ENCODE peak calls at places on chromosomes 6 and 20, in ten cellular contexts. H is NCI-H774; O is NAMALWA; Y is fibroblast of the aortic adventitia; K is psoas muscle; R is activated CD4-positive, alpha-beta T cell treated with anti-CD3 and anti-CD28 coated beads, Interleukin-2, amount 10 ng/mL, durations not matched to agents 7 days and 5 days; E is sigmoid colon; X is retina; U is central memory CD4-positive, alpha-beta T cell; M is cerebellar cortex. C is an unnamed sample.

GRCh38 chr20:15012551-15012950 is 675.1 kb upstream of the FLRT3 start:
- DNase-seq in E (no peak), H (peak; percentile 6), Y (no peak), U (no peak), R (no peak), X (peak; percentile 79), O (no peak), M (no peak), K (no peak), C (peak; percentile 73)

GRCh38 chr6:110543106-110543505 is 66.7 kb upstream of the SLC22A16 start:
- DNase-seq in O (no peak), Y (no peak), M (no peak), U (no peak), K (no peak), H (peak; percentile 61), E (no peak), X (no peak), R (no peak), C (no peak)

GRCh38 chr20:36491901-36492617 is 49.3 kb upstream of the MYL9 start:
- DNase-seq in M (no peak), X (no peak), H (no peak), E (no peak), R (peak; percentile 74), K (no peak), O (no peak), Y (no peak), U (peak; percentile 60), C (no peak)

GRCh38 chr20:9981834-9982233 is 53.0 kb upstream of the ANKEF1 start:
- DNase-seq in E (no peak), U (no peak), O (no peak), H (no peak), Y (no peak), R (no peak), M (no peak), X (no peak), K (no peak), C (no peak)

GRCh38 chr6:13014551-13015378 is 298.2 kb downstream of the PHACTR1 start:
- DNase-seq in O (no peak), K (no peak), U (no peak), Y (no peak), M (peak; percentile 32), E (no peak), X (peak; percentile 68), H (no peak), R (no peak), C (no peak)

GRCh38 chr6:113405326-113406050 is 451.7 kb upstream of the MARCKS start:
- DNase-seq in R (no peak), Y (no peak), O (no peak), U (no peak), H (peak; percentile 77), X (no peak), K (no peak), M (no peak), E (no peak), C (no peak)

GRCh38 chr6:7166410-7167293 is 58.9 kb downstream of the RREB1 start:
- DNase-seq in M (no peak), E (no peak), Y (peak; percentile 40), O (no peak), H (no peak), U (no peak), X (no peak), R (no peak), K (no peak), C (no peak)

GRCh38 chr20:18973499-18974173 is 160.1 kb downstream of the SCP2D1 start:
- DNase-seq in K (peak; percentile 85), M (no peak), E (peak; percentile 91), R (no peak), O (no peak), X (no peak), H (no peak), U (no peak), Y (no peak), C (no peak)

GRCh38 chr20:58017237-58017969 is 211.1 kb downstream of the ANKRD60 start:
- DNase-seq in R (no peak), E (peak; percentile 82), Y (no peak), X (peak; percentile 93), H (no peak), O (no peak), M (peak; percentile 23), U (no peak), K (no peak), C (no peak)

GRCh38 chr20:53652859-53653520 is 59.4 kb upstream of the ZNF217 start:
- DNase-seq in U (no peak), Y (peak; percentile 26), E (no peak), K (no peak), O (peak; percentile 49), X (no peak), R (no peak), M (no peak), H (no peak), C (no peak)

GRCh38 chr20:17835941-17836861 is 132.4 kb downstream of the SNX5 start:
- DNase-seq in K (peak; percentile 90), M (no peak), R (no peak), H (no peak), E (peak; percentile 94), Y (peak; percentile 99), U (no peak), X (no peak), O (no peak), C (no peak)

GRCh38 chr6:36949636-36950035 is 4.9 kb upstream of the PI16 start:
- DNase-seq in H (no peak), R (no peak), O (no peak), K (no peak), E (no peak), Y (peak; percentile 41), X (no peak), U (no peak), M (no peak), C (no peak)

GRCh38 chr6:29011276-29011734 is 6.2 kb upstream of the ZNF311 start:
- DNase-seq in X (peak; percentile 87), R (peak; percentile 69), O (no peak), M (peak; percentile 54), H (peak; percentile 32), E (peak; percentile 76), Y (peak; percentile 63), U (peak; percentile 50), K (peak; percentile 55), C (no peak)

GRCh38 chr6:113825776-113826175 is 31.4 kb upstream of the MARCKS start:
- DNase-seq in H (no peak), R (no peak), X (peak; percentile 21), K (peak; percentile 91), Y (peak; percentile 86), U (no peak), O (no peak), E (peak; percentile 94), M (peak; percentile 33), C (peak; percentile 24)

C was measured in SHP77 treated with DMSO at 0.1 percent for 48 hours.